ENCODE peak calls at places on chromosomes 4 and X, in eight cellular contexts. I is H1, D is A549, W is sigmoid colon, L is esophagus muscularis mucosa, Y is HepG2, J is ovary, R is stomach. V is an unnamed sample.
A peak's percentile ranks its signal among the peaks of the same experiment; 100 is the strongest.

GRCh38 chr4:172989984-172990711 is 178.5 kb upstream of the GALNT7 start:
- DNase-seq in I (no peak), D (no peak), W (no peak), L (no peak), Y (no peak), J (no peak), R (no peak), V (no peak)

GRCh38 chrX:34126011-34126410 is 6.1 kb downstream of the FAM47A start:
- DNase-seq in I (no peak), D (no peak), W (no peak), L (no peak), Y (no peak), J (no peak), R (no peak), V (peak; percentile 29)

GRCh38 chrX:151816914-151817313 is 82.4 kb downstream of the CNGA2 start:
- DNase-seq in I (no peak), D (no peak), W (no peak), L (no peak), Y (no peak), J (no peak), R (no peak), V (no peak)

GRCh38 chr4:6469898-6470501 is 2.4 kb downstream of the PPP2R2C start:
- DNase-seq in I (no peak), D (no peak), W (peak; percentile 12), L (peak; percentile 45), Y (no peak), J (no peak), R (no peak), V (no peak)

GRCh38 chrX:125646195-125646594 is 326.5 kb downstream of the TEX13C start:
- DNase-seq in I (no peak), D (peak; percentile 6), W (no peak), L (no peak), Y (no peak), J (no peak), R (no peak), V (no peak)

GRCh38 chr4:151627491-151627890 is 133.3 kb downstream of the GATB start:
- DNase-seq in I (no peak), D (no peak), W (no peak), L (no peak), Y (no peak), J (no peak), R (no peak), V (no peak)

GRCh38 chrX:149151805-149152757 is 353.0 kb downstream of the IDS start:
- DNase-seq in I (no peak), D (no peak), W (no peak), L (no peak), Y (no peak), J (no peak), R (no peak), V (no peak)

GRCh38 chr4:858831-859451 is 33.0 kb upstream of the CPLX1 start:
- DNase-seq in I (no peak), D (no peak), W (no peak), L (no peak), Y (no peak), J (no peak), R (no peak), V (no peak)

GRCh38 chr4:19659131-19659530 is 592.6 kb upstream of the SLIT2 start:
- DNase-seq in I (no peak), D (no peak), W (no peak), L (no peak), Y (no peak), J (no peak), R (no peak), V (no peak)

GRCh38 chr4:76626686-76627465 is 191.8 kb downstream of the SHROOM3 start:
- DNase-seq in I (no peak), D (peak; percentile 34), W (no peak), L (no peak), Y (peak; percentile 3), J (no peak), R (no peak), V (no peak)

GRCh38 chrX:39854772-39855747 is 242.7 kb downstream of the BCOR start:
- DNase-seq in I (no peak), D (no peak), W (no peak), L (no peak), Y (no peak), J (no peak), R (no peak), V (no peak)

GRCh38 chrX:78119521-78120227 is 15.6 kb downstream of the PGK1 start:
- DNase-seq in I (no peak), D (peak; percentile 32), W (no peak), L (no peak), Y (no peak), J (no peak), R (no peak), V (no peak)

GRCh38 chr4:128323401-128323800 is 35.8 kb upstream of the PGRMC2 start:
- DNase-seq in I (no peak), D (no peak), W (no peak), L (no peak), Y (no peak), J (no peak), R (no peak), V (no peak)

GRCh38 chr4:145619639-145619996 is 433 bp downstream of the MMAA start:
- DNase-seq in I (no peak), D (peak; percentile 78), W (peak; percentile 67), L (no peak), Y (peak; percentile 81), J (peak; percentile 34), R (peak; percentile 77), V (no peak)

GRCh38 chr4:128553665-128554515 is 255.6 kb upstream of the JADE1 start:
- DNase-seq in I (no peak), D (peak; percentile 74), W (no peak), L (no peak), Y (no peak), J (no peak), R (no peak), V (no peak)

GRCh38 chr4:2291705-2292651 is 30.1 kb upstream of the MXD4 start:
- DNase-seq in I (no peak), D (no peak), W (peak; percentile 61), L (no peak), Y (no peak), J (no peak), R (no peak), V (peak; percentile 70)

GRCh38 chr4:1588306-1588705 is 95.8 kb downstream of the FAM53A start:
- DNase-seq in I (no peak), D (no peak), W (peak; percentile 32), L (no peak), Y (no peak), J (no peak), R (no peak), V (no peak)

GRCh38 chrX:130778773-130779172 is 124.2 kb downstream of the ENOX2 start:
- DNase-seq in I (no peak), D (no peak), W (no peak), L (no peak), Y (no peak), J (no peak), R (no peak), V (no peak)

GRCh38 chrX:3449287-3449686 is 102.8 kb upstream of the MXRA5 start:
- DNase-seq in I (no peak), D (no peak), W (no peak), L (no peak), Y (no peak), J (no peak), R (no peak), V (no peak)

DNA sequence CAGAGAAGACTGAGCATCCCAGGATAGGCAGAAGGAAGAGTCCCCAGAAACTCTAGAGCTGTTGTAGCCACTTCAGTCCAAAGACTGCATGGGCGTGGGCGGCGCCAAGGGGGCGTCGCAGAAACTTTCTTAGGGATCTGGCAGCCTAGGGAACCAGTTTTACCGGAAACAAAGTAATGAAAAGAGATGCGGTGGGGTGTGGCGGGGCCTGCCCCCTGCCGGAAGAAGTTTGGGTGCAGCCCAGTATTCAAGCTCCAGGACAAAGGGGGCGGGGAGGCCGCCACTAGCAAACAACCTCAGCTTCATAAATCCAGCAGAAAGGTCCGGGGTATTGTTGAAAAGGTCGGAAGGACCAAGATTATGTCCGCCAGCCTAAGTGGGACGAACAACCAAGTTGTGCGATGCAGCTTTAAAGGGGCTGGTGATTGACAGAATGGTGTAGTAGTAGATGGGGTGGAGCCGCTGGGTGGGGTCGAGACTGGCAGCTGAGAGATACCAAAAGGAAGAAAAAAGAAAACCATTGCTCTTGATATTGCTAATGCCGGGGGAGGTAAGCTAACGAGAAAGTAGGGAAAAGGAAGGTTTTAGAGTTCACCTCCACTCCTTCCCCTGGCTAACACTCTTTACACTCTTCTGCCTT is 190.5 kb downstream of the RRAGB start:
- DNase-seq in I (peak; percentile 44), D (peak; percentile 4), W (peak; percentile 68), L (peak; percentile 89), Y (no peak), J (peak; percentile 46), R (peak; percentile 58), V (no peak)
- TF ChIP-seq POLR2A in I (no peak), D (no peak), W (no peak), L (no peak), Y (no peak), J (no peak), R (no peak), V (no peak)

DNA sequence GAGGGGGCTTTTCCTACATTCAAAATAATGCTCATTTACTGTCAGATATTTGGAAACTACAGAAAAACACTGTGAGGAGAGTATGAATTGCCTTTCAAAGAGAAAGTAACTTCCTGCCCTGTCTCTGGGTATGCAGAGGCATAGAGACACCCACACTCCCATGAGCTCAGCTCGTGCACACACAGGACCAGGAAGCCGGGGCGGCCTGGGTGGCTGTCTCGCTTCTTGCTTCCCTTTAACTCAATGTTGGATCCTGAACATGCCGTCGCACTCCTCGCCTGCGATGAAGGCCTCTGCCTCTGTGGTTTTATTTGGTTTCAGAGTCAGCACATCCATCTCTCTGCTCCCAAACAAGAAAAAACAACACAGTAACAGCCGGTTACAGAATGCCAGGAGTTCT is 40.1 kb upstream of the GPR78 start:
- DNase-seq in I (no peak), D (no peak), W (peak; percentile 27), L (no peak), Y (no peak), J (peak; percentile 9), R (no peak), V (peak; percentile 25)
- TF ChIP-seq EP300 in I (no peak), D (no peak), W (no peak), L (no peak), Y (no peak), J (no peak), R (no peak), V (no peak)

GRCh38 chrX:153831435-153832150 is 1.2 kb upstream of the PDZD4 start:
- DNase-seq in I (no peak), D (no peak), W (peak; percentile 50), L (no peak), Y (no peak), J (no peak), R (no peak), V (no peak)
- TF ChIP-seq POLR2A in I (no peak), D (no peak), W (no peak), L (no peak), Y (no peak), J (no peak), R (no peak), V (no peak)

GRCh38 chr4:68904786-68905185 is 46.8 kb downstream of the UGT2A3 start:
- DNase-seq in I (no peak), D (no peak), W (no peak), L (no peak), Y (peak; percentile 20), J (no peak), R (no peak), V (no peak)
- TF ChIP-seq EP300 in I (no peak), D (no peak), W (no peak), L (no peak), Y (no peak), J (no peak), R (no peak), V (no peak)

GRCh38 chrX:71464968-71465367 is 67.9 kb upstream of the OGT start:
- DNase-seq in I (no peak), D (no peak), W (no peak), L (no peak), Y (no peak), J (no peak), R (no peak), V (no peak)
- TF ChIP-seq POLR2A in I (no peak), D (no peak), W (no peak), L (no peak), Y (no peak), J (no peak), R (no peak), V (no peak)

V was measured in suprapubic skin.